ENCODE peak calls at places on chromosomes 5 and 9, in ten cellular contexts. X is non-pigmented ciliary epithelial cell; C is stimulated activated CD8-positive, alpha-beta memory T cell treated with anti-CD3 and anti-CD28 coated beads, Interleukin-15, amount 100 ng/mL, for 1 hour; W is EL; K is neural crest cell; J is GDM1; S is psoas muscle; R is activated CD4-positive, alpha-beta T cell treated with anti-CD3 and anti-CD28 coated beads for 48 hours; M is MCF 10A; Y is AG10803. N is an unnamed sample.
A peak's percentile ranks its signal among the peaks of the same experiment; 100 is the strongest.

GRCh38 chr9:105439428-105439827 is 8.4 kb upstream of the FSD1L start:
- DNase-seq in W (no peak), K (no peak), Y (no peak), C (no peak), J (no peak), S (no peak), X (no peak), R (no peak), M (peak; percentile 10), N (no peak)

GRCh38 chr5:138353550-138353893 is 1.0 kb downstream of the KDM3B start:
- DNase-seq in M (no peak), K (no peak), X (no peak), Y (peak; percentile 53), J (no peak), C (no peak), S (no peak), R (no peak), W (no peak), N (no peak)

GRCh38 chr9:130313103-130313858 is 47.7 kb downstream of the HMCN2 start:
- DNase-seq in W (no peak), C (no peak), S (no peak), K (no peak), J (no peak), X (no peak), R (no peak), M (no peak), Y (no peak), N (no peak)

GRCh38 chr9:37413311-37413710 is 9.2 kb upstream of the GRHPR start:
- DNase-seq in K (no peak), R (no peak), S (no peak), J (no peak), X (no peak), Y (no peak), W (peak; percentile 66), M (peak; percentile 46), C (no peak), N (no peak)

GRCh38 chr5:102796014-102796413 is 40.9 kb downstream of the PAM start:
- DNase-seq in M (no peak), W (no peak), C (no peak), R (no peak), S (no peak), K (no peak), X (no peak), Y (no peak), J (no peak), N (no peak)

GRCh38 chr5:75277463-75277862 is 40.8 kb upstream of the ANKRD31 start:
- DNase-seq in M (peak; percentile 56), Y (no peak), W (no peak), S (no peak), K (no peak), X (no peak), C (no peak), R (no peak), J (no peak), N (no peak)

GRCh38 chr5:6419340-6419852 is 29.3 kb upstream of the UBE2QL1 start:
- DNase-seq in Y (no peak), W (peak; percentile 62), X (no peak), S (no peak), C (no peak), K (no peak), R (no peak), M (peak; percentile 14), J (no peak), N (no peak)

GRCh38 chr9:119369670-119370366 is 583 bp upstream of the BRINP1 start:
- DNase-seq in S (no peak), M (no peak), K (no peak), W (no peak), R (no peak), Y (no peak), J (no peak), C (no peak), X (no peak), N (no peak)

GRCh38 chr9:109493648-109494047 is 4.5 kb downstream of the PTPN3 start:
- DNase-seq in S (no peak), W (no peak), J (no peak), R (no peak), M (no peak), Y (no peak), K (no peak), C (no peak), X (no peak), N (no peak)

GRCh38 chr9:5529683-5530221 is 19.4 kb downstream of the PDCD1LG2 start:
- DNase-seq in S (no peak), M (no peak), C (no peak), R (no peak), J (no peak), X (no peak), K (no peak), Y (no peak), W (no peak), N (no peak)

GRCh38 chr5:45741110-45741509 is 44.9 kb upstream of the HCN1 start:
- DNase-seq in R (no peak), K (no peak), C (no peak), M (no peak), J (no peak), X (no peak), W (no peak), Y (no peak), S (no peak), N (no peak)

GRCh38 chr9:123568691-123569342 is 212.8 kb downstream of the CRB2 start:
- DNase-seq in C (no peak), K (no peak), X (no peak), R (no peak), W (peak; percentile 3), S (no peak), J (no peak), Y (peak; percentile 72), M (no peak), N (no peak)

GRCh38 chr5:77064040-77064439 is 23.0 kb downstream of the ZBED3 start:
- DNase-seq in S (no peak), Y (no peak), J (no peak), W (no peak), K (no peak), M (no peak), R (no peak), X (no peak), C (no peak), N (no peak)

GRCh38 chr5:36369092-36369737 is 67.5 kb upstream of the RANBP3L start:
- DNase-seq in R (no peak), X (no peak), Y (peak; percentile 50), K (no peak), M (peak; percentile 94), J (no peak), S (no peak), C (no peak), W (peak; percentile 41), N (no peak)

GRCh38 chr5:112160652-112161391 is 258.3 kb downstream of the EPB41L4A start:
- DNase-seq in Y (peak; percentile 92), S (peak; percentile 95), K (peak; percentile 93), J (peak; percentile 80), R (peak; percentile 95), X (peak; percentile 60), C (peak; percentile 89), W (peak; percentile 88), M (peak; percentile 90), N (peak; percentile 93)

GRCh38 chr9:78745996-78746395 is 449.1 kb downstream of the PSAT1 start:
- DNase-seq in X (no peak), S (no peak), M (no peak), Y (no peak), J (no peak), R (no peak), W (no peak), C (no peak), K (no peak), N (no peak)

GRCh38 chr5:95910521-95910920 is 51.1 kb downstream of the ELL2 start:
- DNase-seq in M (no peak), Y (no peak), J (no peak), C (no peak), W (no peak), R (no peak), S (no peak), X (no peak), K (no peak), N (no peak)

GRCh38 chr5:79694652-79695051 is 5.0 kb downstream of the CMYA5 start:
- DNase-seq in W (no peak), M (no peak), J (no peak), X (no peak), K (no peak), C (no peak), S (no peak), Y (no peak), R (no peak), N (no peak)

GRCh38 chr5:10689391-10690081 is 71.5 kb downstream of the DAP start:
- DNase-seq in R (peak; percentile 60), S (no peak), J (peak; percentile 8), M (peak; percentile 57), W (peak; percentile 70), K (peak; percentile 8), Y (peak; percentile 65), C (no peak), X (no peak), N (peak; percentile 46)

GRCh38 chr9:113380869-113381378 is 4.1 kb upstream of the HDHD3 start:
- DNase-seq in Y (no peak), W (no peak), C (no peak), J (no peak), S (no peak), M (no peak), R (no peak), X (no peak), K (no peak), N (peak; percentile 16)

GRCh38 chr5:132385321-132386105 is 16.0 kb downstream of the SLC22A5 start:
- DNase-seq in S (no peak), Y (peak; percentile 66), W (peak; percentile 71), M (peak; percentile 81), C (peak; percentile 32), J (peak; percentile 51), X (no peak), K (peak; percentile 21), R (peak; percentile 74), N (peak; percentile 70)

GRCh38 chr5:113105693-113106280 is 129.2 kb downstream of the DCP2 start:
- DNase-seq in J (no peak), Y (no peak), C (no peak), W (no peak), K (no peak), X (no peak), M (no peak), S (no peak), R (no peak), N (no peak)

GRCh38 chr5:105430516-105430915 is 1867.9 kb upstream of the NUDT12 start:
- DNase-seq in M (no peak), R (no peak), J (no peak), Y (no peak), X (no peak), W (no peak), K (no peak), C (no peak), S (no peak), N (no peak)

GRCh38 chr5:79704553-79704952 is 14.9 kb downstream of the CMYA5 start:
- DNase-seq in R (no peak), J (no peak), X (no peak), K (no peak), W (no peak), M (no peak), Y (no peak), C (no peak), S (no peak), N (no peak)

GRCh38 chr9:124298646-124299235 is 41.0 kb downstream of the NEK6 start:
- DNase-seq in M (no peak), W (no peak), X (no peak), R (no peak), J (no peak), Y (no peak), K (no peak), S (no peak), C (no peak), N (no peak)

GRCh38 chr9:131411719-131412681 is 18.1 kb downstream of the PRRC2B start:
- DNase-seq in W (no peak), J (no peak), C (no peak), M (no peak), Y (no peak), K (no peak), X (no peak), S (no peak), R (no peak), N (no peak)

GRCh38 chr9:116175616-116176015 is 22.0 kb downstream of the PAPPA start:
- DNase-seq in S (no peak), M (peak; percentile 55), K (no peak), W (peak; percentile 35), J (no peak), R (no peak), C (no peak), X (no peak), Y (no peak), N (no peak)